ENCODE peak calls at places on chromosomes 4 and X, in ten cellular contexts. Q is erythroblast; Z is stimulated activated CD4-positive, alpha-beta T cell treated with anti-CD3 and anti-CD28 coated beads, Interleukin-2, amount 100 ng/mL, for 48 hours; K is activated T-cell treated with anti-CD3 and anti-CD28 coated beads for 24 hours; B is NCI-H460; R is EH; O is H9; N is NCI-H187; H is SW 1271; A is A172. W is an unnamed sample.
A peak's percentile ranks its signal among the peaks of the same experiment; 100 is the strongest.

GRCh38 chr4:83178029-83178428 is 63.5 kb upstream of the PLAC8 start:
- DNase-seq in A (no peak), O (no peak), Q (no peak), R (no peak), N (no peak), H (no peak), B (no peak), Z (no peak), K (no peak), W (no peak)

GRCh38 chr4:72531322-72531721 is 37.7 kb downstream of the ADAMTS3 start:
- DNase-seq in A (no peak), K (no peak), N (no peak), O (no peak), Z (no peak), R (no peak), H (no peak), Q (no peak), B (no peak), W (no peak)

GRCh38 chr4:112897548-112897947 is 151.9 kb upstream of the ANK2 start:
- DNase-seq in B (no peak), H (no peak), R (no peak), K (no peak), Q (no peak), A (no peak), N (no peak), Z (no peak), O (peak; percentile 44), W (no peak)

GRCh38 chr4:144174401-144175067 is 34.0 kb upstream of the GYPA start:
- DNase-seq in R (peak; percentile 69), Z (peak; percentile 3), B (peak; percentile 39), A (peak; percentile 58), H (peak; percentile 4), K (no peak), Q (peak; percentile 44), O (no peak), N (peak; percentile 0), W (peak; percentile 51)

GRCh38 chr4:140718240-140718639 is 37.9 kb downstream of the TBC1D9 start:
- DNase-seq in N (no peak), Q (no peak), Z (no peak), O (no peak), B (no peak), R (peak; percentile 49), K (no peak), H (no peak), A (no peak), W (no peak)

GRCh38 chrX:8988456-8988855 is 45.5 kb downstream of the FAM9B start:
- DNase-seq in R (peak; percentile 59), B (no peak), K (peak; percentile 8), H (no peak), N (no peak), A (peak; percentile 1), Q (no peak), O (no peak), Z (peak; percentile 11), W (peak; percentile 80)

GRCh38 chr4:185534534-185534849 is 815 bp downstream of the PDLIM3 start:
- DNase-seq in Q (no peak), H (no peak), R (no peak), N (no peak), O (no peak), A (no peak), Z (no peak), K (no peak), B (no peak), W (no peak)

GRCh38 chr4:81482344-81482743 is 10.6 kb upstream of the RASGEF1B start:
- DNase-seq in Z (no peak), R (no peak), B (no peak), O (no peak), K (no peak), H (no peak), N (no peak), A (no peak), Q (no peak), W (no peak)

GRCh38 chr4:130722370-130722769 is 1626.4 kb downstream of the C4orf33 start:
- DNase-seq in A (peak; percentile 13), H (no peak), B (peak; percentile 20), N (no peak), R (no peak), K (no peak), O (no peak), Z (no peak), Q (no peak), W (no peak)

GRCh38 chrX:154990496-154990895 is 32.0 kb downstream of the F8 start:
- DNase-seq in K (no peak), Q (no peak), R (no peak), A (no peak), O (no peak), H (no peak), N (no peak), B (no peak), Z (no peak), W (no peak)

GRCh38 chrX:3326721-3327120 is 19.7 kb downstream of the MXRA5 start:
- DNase-seq in O (no peak), N (no peak), R (peak; percentile 90), K (no peak), B (no peak), H (no peak), Q (peak; percentile 1), Z (no peak), A (no peak), W (no peak)

GRCh38 chr4:95188701-95189401 is 359.9 kb downstream of the UNC5C start:
- DNase-seq in A (no peak), N (no peak), H (no peak), B (no peak), R (no peak), O (no peak), Q (no peak), Z (no peak), K (no peak), W (no peak)

GRCh38 chr4:17719106-17719505 is 62.3 kb downstream of the FAM184B start:
- DNase-seq in B (no peak), Q (no peak), A (no peak), H (no peak), O (no peak), Z (no peak), K (no peak), R (no peak), N (no peak), W (no peak)

GRCh38 chrX:17923546-17923945 is 62.4 kb upstream of the RAI2 start:
- DNase-seq in Z (no peak), B (no peak), N (no peak), A (peak; percentile 15), H (no peak), Q (peak; percentile 3), K (no peak), O (no peak), R (peak; percentile 1), W (peak; percentile 23)

GRCh38 chrX:75155454-75155829 is 641 bp downstream of the ABCB7 start:
- DNase-seq in R (peak; percentile 27), A (peak; percentile 1), B (no peak), N (no peak), Z (no peak), K (no peak), Q (peak; percentile 89), O (no peak), H (no peak), W (peak; percentile 6)

GRCh38 chr4:89204624-89205023 is 93.3 kb downstream of the TIGD2 start:
- DNase-seq in B (no peak), N (no peak), Q (no peak), Z (no peak), H (no peak), O (no peak), A (peak; percentile 16), K (no peak), R (no peak), W (no peak)

GRCh38 chr4:15303052-15303641 is 124.7 kb upstream of the C1QTNF7 start:
- DNase-seq in A (peak; percentile 17), B (peak; percentile 18), Z (no peak), N (no peak), Q (no peak), K (no peak), O (no peak), H (no peak), R (peak; percentile 91), W (peak; percentile 2)

GRCh38 chr4:89334311-89334710 is 26.7 kb upstream of the GPRIN3 start:
- DNase-seq in O (no peak), R (no peak), B (no peak), A (no peak), K (no peak), H (no peak), N (no peak), Z (no peak), Q (no peak), W (no peak)

GRCh38 chr4:110735691-110736090 is 112.8 kb upstream of the PITX2 start:
- DNase-seq in A (no peak), R (peak; percentile 9), Q (no peak), O (no peak), Z (no peak), N (no peak), H (no peak), B (no peak), K (no peak), W (no peak)

GRCh38 chr4:53174824-53175223 is 191.0 kb downstream of the SCFD2 start:
- DNase-seq in R (no peak), Z (no peak), O (no peak), A (no peak), B (no peak), Q (no peak), N (no peak), H (no peak), K (no peak), W (no peak)

GRCh38 chr4:182370491-182370890 is 127.3 kb downstream of the TENM3 start:
- DNase-seq in B (no peak), K (no peak), Z (no peak), H (no peak), Q (no peak), N (no peak), R (peak; percentile 5), O (no peak), A (no peak), W (no peak)

GRCh38 chr4:123777297-123777859 is 380.8 kb downstream of the SPRY1 start:
- DNase-seq in R (peak; percentile 54), O (no peak), H (no peak), Z (no peak), N (no peak), Q (no peak), B (no peak), A (no peak), K (no peak), W (no peak)

GRCh38 chr4:66794635-66795034 is 750.7 kb downstream of the CENPC start:
- DNase-seq in N (no peak), R (no peak), B (no peak), H (no peak), Q (no peak), O (no peak), A (no peak), K (no peak), Z (no peak), W (no peak)

GRCh38 chr4:150960818-150961217 is 54.3 kb downstream of the LRBA start:
- DNase-seq in N (no peak), A (peak; percentile 41), B (peak; percentile 12), Z (peak; percentile 40), H (no peak), Q (peak; percentile 80), O (peak; percentile 69), R (peak; percentile 46), K (peak; percentile 36), W (no peak)

GRCh38 chr4:174334628-174335027 is 50.9 kb downstream of the CEP44 start:
- DNase-seq in B (no peak), H (no peak), Z (no peak), K (no peak), O (no peak), A (no peak), R (no peak), N (no peak), Q (no peak), W (no peak)

GRCh38 chrX:55014897-55015299 is 14.7 kb downstream of the APEX2 start:
- DNase-seq in K (no peak), Q (peak; percentile 99), B (no peak), A (no peak), H (no peak), N (no peak), Z (no peak), O (no peak), R (no peak), W (no peak)

GRCh38 chr4:125498981-125499380 is 184.2 kb downstream of the FAT4 start:
- DNase-seq in Q (no peak), H (no peak), Z (no peak), R (no peak), O (no peak), N (no peak), A (no peak), K (no peak), B (no peak), W (no peak)

GRCh38 chr4:80202784-80203553 is 5.7 kb downstream of the PRDM8 start:
- DNase-seq in K (no peak), H (peak; percentile 4), N (peak; percentile 33), Q (peak; percentile 31), R (peak; percentile 54), O (peak; percentile 66), Z (no peak), B (no peak), A (no peak), W (no peak)